ENCODE peak calls at places on chromosomes 13 and 19, in seven cellular contexts. L is uterus, U is coronary artery, G is HFF-Myc, X is cardiac muscle cell, N is cardiac fibroblast, R is right lobe of liver. F is an unnamed sample.

GRCh38 chr19:55146078-55146647 is 2.8 kb downstream of the TNNT1 start:
- DNase-seq in L (no peak), U (no peak), G (no peak), X (peak; percentile 24), N (no peak), R (no peak), F (peak; percentile 51)

GRCh38 chr19:1746401-1747284 is 6.7 kb upstream of the ONECUT3 start:
- DNase-seq in L (no peak), U (no peak), G (no peak), X (peak; percentile 49), N (peak; percentile 44), R (no peak), F (peak; percentile 84)

GRCh38 chr19:19113040-19113541 is 25.2 kb downstream of the TMEM161A start:
- DNase-seq in L (no peak), U (no peak), G (peak; percentile 9), X (peak; percentile 70), N (peak; percentile 46), R (no peak), F (no peak)

GRCh38 chr19:33796164-33797100 is at the start of gene KCTD15:
- DNase-seq in L (peak; percentile 55), U (no peak), G (no peak), X (peak; percentile 75), N (peak; percentile 70), R (peak; percentile 65), F (peak; percentile 53)

GRCh38 chr13:31072041-31072440 is 89.7 kb downstream of the HSPH1 start:
- DNase-seq in L (no peak), U (no peak), G (no peak), X (peak; percentile 52), N (peak; percentile 39), R (no peak), F (peak; percentile 13)

GRCh38 chr13:109677206-109677605 is 109.2 kb downstream of the IRS2 start:
- DNase-seq in L (no peak), U (no peak), G (no peak), X (no peak), N (no peak), R (no peak), F (no peak)

GRCh38 chr13:41547253-41548000 is 90.1 kb downstream of the RGCC start:
- DNase-seq in L (peak; percentile 46), U (peak; percentile 78), G (no peak), X (peak; percentile 21), N (no peak), R (no peak), F (no peak)

GRCh38 chr13:27359203-27359821 is 65.1 kb upstream of the GTF3A start:
- DNase-seq in L (peak; percentile 67), U (no peak), G (no peak), X (peak; percentile 78), N (peak; percentile 82), R (peak; percentile 69), F (peak; percentile 54)

GRCh38 chr19:44752123-44752815 is 3.8 kb downstream of the BCL3 start:
- DNase-seq in L (no peak), U (no peak), G (no peak), X (no peak), N (no peak), R (no peak), F (no peak)

GRCh38 chr19:45973564-45974338 is at the start of gene NOVA2:
- DNase-seq in L (peak; percentile 42), U (no peak), G (no peak), X (peak; percentile 78), N (peak; percentile 81), R (peak; percentile 76), F (peak; percentile 28)

GRCh38 chr19:41096353-41096752 is 8.1 kb downstream of the CYP2A13 start:
- DNase-seq in L (no peak), U (peak; percentile 26), G (no peak), X (no peak), N (no peak), R (no peak), F (no peak)

GRCh38 chr13:40517486-40518311 is 148.7 kb downstream of the FOXO1 start:
- DNase-seq in L (no peak), U (no peak), G (no peak), X (no peak), N (no peak), R (no peak), F (no peak)

GRCh38 chr19:18408053-18408476 is 10.6 kb upstream of the LRRC25 start:
- DNase-seq in L (no peak), U (no peak), G (no peak), X (no peak), N (no peak), R (no peak), F (no peak)

GRCh38 chr13:103883698-103884097 is 817.5 kb upstream of the SLC10A2 start:
- DNase-seq in L (no peak), U (no peak), G (no peak), X (peak; percentile 19), N (peak; percentile 4), R (no peak), F (no peak)

GRCh38 chr19:1756264-1756663 is 3.0 kb downstream of the ONECUT3 start:
- DNase-seq in L (no peak), U (no peak), G (no peak), X (no peak), N (no peak), R (no peak), F (no peak)

GRCh38 chr19:48509467-48510194 is 2.0 kb downstream of the LMTK3 start:
- DNase-seq in L (no peak), U (no peak), G (no peak), X (no peak), N (no peak), R (no peak), F (no peak)

GRCh38 chr13:41668130-41668757 is 210.9 kb downstream of the RGCC start:
- DNase-seq in L (peak; percentile 38), U (peak; percentile 71), G (peak; percentile 80), X (peak; percentile 97), N (peak; percentile 97), R (no peak), F (peak; percentile 90)

GRCh38 chr19:55838906-55839305 is 2.6 kb downstream of the NLRP4 start:
- DNase-seq in L (no peak), U (no peak), G (no peak), X (no peak), N (no peak), R (no peak), F (no peak)

GRCh38 chr19:56253737-56254136 is 18.8 kb upstream of the EDDM13 start:
- DNase-seq in L (no peak), U (no peak), G (peak; percentile 25), X (peak; percentile 75), N (peak; percentile 76), R (no peak), F (peak; percentile 61)

DNA sequence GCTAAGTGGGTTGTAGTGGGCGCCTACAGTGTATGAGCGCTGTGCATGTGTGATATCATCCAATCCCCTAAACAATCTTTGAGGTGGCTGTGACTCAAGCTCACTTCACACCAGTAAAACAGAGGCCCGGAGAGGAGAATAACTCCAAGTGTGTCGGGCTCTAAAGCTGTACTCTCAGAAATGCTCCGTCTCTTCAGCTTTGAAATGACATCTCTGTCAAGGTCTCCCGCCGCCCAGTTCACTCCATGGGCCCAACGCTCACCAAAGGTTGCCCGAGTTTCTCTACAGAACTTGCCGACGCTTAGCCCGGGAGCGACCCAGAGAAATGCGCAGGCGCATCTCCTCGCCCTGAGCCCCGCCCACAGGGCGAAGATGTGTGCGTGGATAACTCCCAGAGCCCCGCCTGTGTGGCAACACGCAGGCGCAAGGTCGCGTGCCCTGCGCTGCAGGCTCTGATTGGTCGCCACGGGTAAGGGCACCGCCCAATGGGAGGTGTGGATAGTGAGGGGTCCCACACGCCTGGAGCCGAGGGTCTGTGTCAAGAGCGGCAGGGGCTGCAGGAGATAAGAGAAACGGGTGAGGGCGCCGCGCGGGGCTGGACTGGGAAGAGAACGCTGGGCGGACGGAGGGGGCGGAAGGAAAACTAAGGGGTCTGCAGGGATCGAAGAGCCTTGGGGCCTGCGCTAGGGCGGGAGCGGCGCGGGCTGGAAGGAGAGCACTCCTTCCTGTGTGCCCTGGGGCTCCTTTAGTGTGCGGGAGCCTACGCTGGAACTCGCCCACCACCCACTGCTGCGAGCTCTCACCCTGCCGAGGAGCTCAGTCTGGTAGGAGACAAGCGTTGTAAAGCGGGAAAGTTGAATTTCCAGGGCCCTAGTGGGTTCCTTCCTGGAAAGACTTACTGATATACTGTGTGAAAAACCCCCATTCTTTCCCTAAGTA is at the start of gene ZNF526:
- DNase-seq in L (peak; percentile 98), U (peak; percentile 98), G (peak; percentile 93), X (peak; percentile 98), N (peak; percentile 98), R (peak; percentile 98), F (peak; percentile 98)
- TF ChIP-seq CTCF in L (peak; percentile 3), U (no peak), G (no peak), X (no peak), N (no peak), R (no peak), F (no peak)

GRCh38 chr19:6199240-6199983 is 63.9 kb downstream of the ACSBG2 start:
- DNase-seq in L (peak; percentile 100), U (peak; percentile 98), G (peak; percentile 96), X (peak; percentile 99), N (peak; percentile 99), R (peak; percentile 99), F (peak; percentile 100)
- TF ChIP-seq CTCF in L (peak; percentile 49), U (no peak), G (peak; percentile 17), X (peak; percentile 30), N (peak; percentile 41), R (no peak), F (no peak)

GRCh38 chr13:29361716-29362115 is 233.8 kb downstream of the SLC7A1 start:
- DNase-seq in L (no peak), U (no peak), G (no peak), X (no peak), N (no peak), R (no peak), F (no peak)

GRCh38 chr13:29359181-29359580 is 236.3 kb downstream of the SLC7A1 start:
- DNase-seq in L (no peak), U (no peak), G (no peak), X (no peak), N (no peak), R (no peak), F (no peak)

GRCh38 chr13:29362849-29363604 is 232.5 kb downstream of the SLC7A1 start:
- DNase-seq in L (peak; percentile 22), U (no peak), G (peak; percentile 46), X (peak; percentile 58), N (peak; percentile 48), R (no peak), F (peak; percentile 66)
- TF ChIP-seq CTCF in L (peak; percentile 67), U (peak; percentile 89), G (peak; percentile 99), X (peak; percentile 99), N (peak; percentile 97), R (peak; percentile 95), F (peak; percentile 84)

GRCh38 chr13:59178344-59178743 is 985.4 kb downstream of the DIAPH3 start:
- DNase-seq in L (no peak), U (no peak), G (no peak), X (peak; percentile 35), N (peak; percentile 19), R (no peak), F (peak; percentile 27)
- TF ChIP-seq CTCF in L (no peak), U (no peak), G (no peak), X (peak; percentile 50), N (peak; percentile 44), R (no peak), F (no peak)

DNA sequence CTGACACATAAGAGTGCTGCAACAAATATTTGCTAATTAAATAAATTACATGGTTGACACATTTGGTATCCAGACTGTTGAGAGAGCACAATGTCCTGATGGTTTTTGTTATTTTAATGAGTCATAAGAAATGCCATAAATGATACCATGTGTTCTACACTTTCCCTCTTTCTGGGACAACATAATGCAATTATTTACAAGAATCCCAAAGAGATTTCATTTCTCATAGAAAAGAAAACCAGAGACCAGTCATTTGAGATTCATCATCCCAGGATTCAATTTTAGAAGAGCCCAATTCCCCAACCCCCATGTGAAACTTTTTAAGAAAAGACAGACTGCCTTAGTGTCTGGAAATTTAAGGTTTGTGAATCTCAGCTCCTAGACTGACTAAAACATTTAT is 399.6 kb downstream of the DCT start:
- DNase-seq in L (no peak), U (no peak), G (no peak), X (peak; percentile 59), N (peak; percentile 54), R (no peak), F (peak; percentile 52)
- TF ChIP-seq CTCF in L (no peak), U (no peak), G (no peak), X (no peak), N (no peak), R (no peak), F (no peak)